ENCODE peak calls at places on chromosomes 6 and 20, in seven cellular contexts. O is endothelial cell of umbilical vein, E is uterus, F is HCT116, K is stomach, N is AG04450, R is lower lobe of right lung. V is an unnamed sample.

GRCh38 chr6:72624557-72625160 is 2.8 kb downstream of the KCNQ5 start:
- DNase-seq in O (no peak), E (no peak), F (no peak), N (no peak), R (no peak), K (no peak), V (no peak)

GRCh38 chr6:94213176-94213575 is 793.8 kb upstream of the EPHA7 start:
- DNase-seq in E (no peak), N (no peak), O (no peak), F (no peak), R (no peak), K (no peak), V (no peak)

GRCh38 chr6:150025201-150025917 is at the start of gene RAET1L:
- DNase-seq in R (no peak), N (no peak), E (no peak), F (peak), K (peak), O (peak), V (no peak)

GRCh38 chr6:124961784-124962611 is at the start of gene RNF217:
- DNase-seq in E (peak), O (peak), R (peak), N (no peak), K (peak), F (no peak), V (peak)

GRCh38 chr6:35185302-35185681 is 28.5 kb upstream of the SCUBE3 start:
- DNase-seq in K (peak), N (no peak), R (peak), E (no peak), O (no peak), F (no peak), V (no peak)

GRCh38 chr6:109349419-109349987 is 32.8 kb downstream of the CD164 start:
- DNase-seq in E (no peak), R (no peak), K (peak), N (peak), O (peak), F (no peak), V (no peak)

GRCh38 chr6:169141706-169142705 is 111.6 kb downstream of the THBS2 start:
- DNase-seq in K (no peak), E (peak), O (no peak), N (no peak), F (no peak), R (no peak), V (no peak)

GRCh38 chr6:168368063-168368835 is 48.7 kb upstream of the DACT2 start:
- DNase-seq in N (no peak), K (no peak), O (no peak), R (no peak), E (no peak), F (no peak), V (no peak)

GRCh38 chr6:81023708-81024107 is 728.8 kb downstream of the TENT5A start:
- DNase-seq in F (no peak), N (no peak), O (no peak), K (no peak), E (no peak), R (no peak), V (no peak)

GRCh38 chr20:49603209-49603627 is 35.3 kb upstream of the PTGIS start:
- DNase-seq in O (peak), R (no peak), F (no peak), N (no peak), E (peak), K (no peak), V (peak)

GRCh38 chr20:48682529-48683385 is 145.0 kb downstream of the PREX1 start:
- DNase-seq in F (no peak), K (peak), N (peak), E (peak), O (peak), R (peak), V (peak)

GRCh38 chr6:106097368-106098231 is 11.5 kb downstream of the PRDM1 start:
- DNase-seq in O (peak), N (no peak), E (no peak), F (no peak), K (no peak), R (no peak), V (no peak)

GRCh38 chr6:130600880-130601341 is 226.3 kb upstream of the SMLR1 start:
- DNase-seq in O (peak), R (no peak), E (no peak), K (no peak), F (no peak), N (peak), V (no peak)

GRCh38 chr20:953742-954141 is 37.6 kb upstream of the ANGPT4 start:
- DNase-seq in O (no peak), K (no peak), E (no peak), R (no peak), N (no peak), F (peak), V (no peak)

GRCh38 chr6:117389227-117390057 is 36.3 kb downstream of the ROS1 start:
- DNase-seq in R (no peak), N (no peak), O (no peak), K (no peak), F (no peak), E (no peak), V (no peak)

GRCh38 chr6:148760568-148761531 is 14.0 kb downstream of the UST start:
- DNase-seq in R (peak), F (no peak), O (no peak), E (peak), N (peak), K (peak), V (peak)

GRCh38 chr6:125989631-125990030 is 3.3 kb downstream of the TRMT11 start:
- DNase-seq in R (no peak), O (peak), N (no peak), K (no peak), E (no peak), F (no peak), V (no peak)

GRCh38 chr6:17632929-17633328 is 32.8 kb downstream of the FAM8A1 start:
- DNase-seq in N (no peak), R (no peak), F (no peak), K (no peak), O (no peak), E (no peak), V (no peak)

GRCh38 chr6:166520905-166521834 is 65.3 kb downstream of the RAMACL start:
- DNase-seq in F (no peak), N (no peak), K (no peak), R (no peak), E (no peak), O (no peak), V (no peak)

GRCh38 chr6:90144396-90144795 is 152.2 kb downstream of the BACH2 start:
- DNase-seq in N (no peak), K (no peak), R (no peak), O (no peak), E (no peak), F (no peak), V (no peak)

GRCh38 chr6:35919827-35920751 is 809 bp downstream of the SRPK1 start:
- DNase-seq in R (peak), N (no peak), F (no peak), K (peak), O (peak), E (no peak), V (no peak)

GRCh38 chr20:2172305-2173175 is 70.9 kb downstream of the STK35 start:
- DNase-seq in O (peak), E (peak), N (peak), F (peak), K (peak), R (peak), V (peak)

GRCh38 chr20:56843817-56844216 is 214.7 kb downstream of the TFAP2C start:
- DNase-seq in F (peak), O (no peak), N (no peak), R (no peak), K (no peak), E (no peak), V (no peak)

GRCh38 chr6:82129814-82130213 is 117.7 kb downstream of the IBTK start:
- DNase-seq in K (no peak), R (no peak), O (no peak), N (no peak), F (no peak), E (no peak), V (no peak)

GRCh38 chr20:22690000-22690399 is 105.6 kb upstream of the FOXA2 start:
- DNase-seq in E (no peak), O (no peak), K (no peak), F (no peak), R (no peak), N (no peak), V (no peak)

GRCh38 chr20:9220874-9221547 is 152.1 kb downstream of the PLCB4 start:
- DNase-seq in N (peak), O (no peak), R (no peak), E (no peak), K (no peak), F (no peak), V (no peak)

GRCh38 chr6:93972791-93973190 is 553.4 kb upstream of the EPHA7 start:
- DNase-seq in E (no peak), K (no peak), R (no peak), O (no peak), F (no peak), N (no peak), V (no peak)

GRCh38 chr6:7262746-7263335 is 50.2 kb downstream of the SSR1 start:
- DNase-seq in N (no peak), K (no peak), E (no peak), O (no peak), R (no peak), F (no peak), V (no peak)

GRCh38 chr6:115058414-115059211 is 715.8 kb upstream of the HS3ST5 start:
- DNase-seq in R (no peak), O (no peak), N (no peak), E (no peak), F (no peak), K (no peak), V (no peak)

GRCh38 chr6:110590821-110591351 is 114.5 kb upstream of the SLC22A16 start:
- DNase-seq in N (no peak), E (no peak), F (no peak), O (no peak), R (no peak), K (no peak), V (no peak)

GRCh38 chr6:110589865-110590513 is 113.6 kb upstream of the SLC22A16 start:
- DNase-seq in O (no peak), F (no peak), N (no peak), E (no peak), K (no peak), R (no peak), V (no peak)

GRCh38 chr6:110581682-110582081 is 105.3 kb upstream of the SLC22A16 start:
- DNase-seq in R (no peak), O (no peak), E (no peak), N (no peak), K (no peak), F (no peak), V (no peak)

DNA sequence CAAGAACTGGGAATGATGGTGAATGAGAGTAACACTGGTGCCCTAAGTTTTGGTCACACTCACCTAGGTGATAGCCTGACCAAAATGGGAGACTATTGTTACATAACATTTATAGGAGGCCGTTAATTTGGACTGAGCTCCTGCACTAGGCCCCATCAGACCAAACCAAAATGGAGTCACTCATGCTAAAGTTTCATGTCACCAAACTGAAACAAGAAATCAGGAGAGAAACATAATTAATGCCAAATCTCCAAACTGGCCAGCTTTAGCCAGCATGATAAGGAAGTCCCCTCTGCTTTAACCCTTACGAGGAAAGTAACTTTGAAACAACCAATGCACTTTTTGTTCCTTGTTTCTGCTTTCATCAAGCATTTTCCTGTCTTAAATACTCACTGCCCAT is 110.9 kb upstream of the SLC22A16 start:
- DNase-seq in F (no peak), E (no peak), K (no peak), N (no peak), O (no peak), R (no peak), V (no peak)
- H3K27ac ChIP-seq in F (no peak), E (no peak), K (no peak), N (no peak), O (no peak), R (no peak), V (no peak)

GRCh38 chr20:62364911-62365736 is 2.0 kb downstream of the LAMA5 start:
- DNase-seq in O (no peak), R (peak), F (no peak), N (no peak), K (peak), E (peak), V (no peak)
- H3K4me3 ChIP-seq in O (no peak), R (peak), F (peak), N (no peak), K (peak), E (no peak), V (peak)

GRCh38 chr6:154276810-154277577 is 79.6 kb downstream of the IPCEF1 start:
- DNase-seq in K (no peak), N (no peak), R (no peak), O (peak), E (no peak), F (peak), V (no peak)
- H3K27ac ChIP-seq in K (no peak), N (no peak), R (no peak), O (no peak), E (no peak), F (no peak), V (no peak)

GRCh38 chr6:63598251-63599036 is 26.2 kb downstream of the LOC128125822 start:
- DNase-seq in O (peak), F (peak), K (peak), N (no peak), R (peak), E (peak), V (peak)

GRCh38 chr6:63599243-63599642 is 27.0 kb downstream of the LOC128125822 start:
- DNase-seq in O (no peak), F (no peak), K (no peak), E (no peak), N (no peak), R (no peak), V (no peak)

GRCh38 chr6:63598001-63598250 is 25.6 kb downstream of the LOC128125822 start:
- DNase-seq in N (no peak), R (no peak), F (no peak), O (peak), K (no peak), E (no peak), V (no peak)

DNA sequence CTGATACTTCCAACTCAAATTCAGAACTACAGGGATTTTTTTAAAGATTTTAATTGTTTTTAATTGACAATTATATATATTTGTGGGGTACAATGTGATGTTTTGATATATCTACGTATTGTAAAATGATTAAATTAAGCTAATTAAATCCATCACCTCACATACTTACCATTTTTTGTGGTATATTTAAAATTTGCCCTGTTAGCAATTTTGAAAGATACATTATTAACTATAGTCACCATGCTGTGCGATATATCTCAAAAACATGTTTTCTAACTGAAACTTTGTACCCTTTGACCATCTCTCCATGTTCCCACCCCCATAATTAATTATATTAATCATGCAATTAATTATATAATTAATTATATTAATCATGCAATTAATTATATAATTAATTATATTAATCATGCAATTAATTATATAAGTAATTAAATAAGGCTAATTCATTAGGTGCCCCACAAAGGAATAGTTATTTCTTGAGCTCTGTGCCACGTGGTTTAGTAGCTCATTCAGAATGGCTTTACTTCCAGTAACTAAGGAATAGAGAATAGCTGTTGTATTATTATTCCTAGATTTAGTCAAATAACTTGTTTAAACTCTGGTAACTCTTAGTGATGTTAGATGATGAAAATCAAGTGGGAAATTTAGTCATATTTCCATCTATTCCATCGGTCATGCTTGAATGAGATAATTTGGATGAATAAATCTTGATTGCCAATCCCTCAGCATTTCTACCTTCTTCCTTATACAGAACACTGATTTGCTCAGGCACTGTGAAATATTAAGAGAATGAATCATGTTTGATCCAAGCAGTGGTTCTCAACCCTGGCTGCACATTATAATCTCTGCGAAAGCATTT is 25.1 kb downstream of the LOC128125822 start:
- DNase-seq in K (no peak), F (no peak), N (no peak), E (no peak), R (no peak), O (no peak), V (no peak)
- H3K4me3 ChIP-seq in K (peak), F (no peak), N (no peak), E (peak), R (peak), O (no peak), V (peak)

GRCh38 chr6:144606041-144606440 is 320.9 kb downstream of the UTRN start:
- DNase-seq in R (no peak), K (no peak), O (no peak), N (no peak), E (no peak), F (no peak), V (no peak)
- H3K27ac ChIP-seq in R (no peak), K (no peak), O (no peak), N (no peak), E (no peak), F (no peak), V (no peak)

GRCh38 chr6:119350202-119351004 is 842 bp upstream of the MAN1A1 start:
- DNase-seq in F (peak), O (peak), K (no peak), R (no peak), N (peak), E (peak), V (no peak)
- H3K4me3 ChIP-seq in F (peak), O (peak), K (peak), R (peak), N (peak), E (peak), V (peak)

DNA sequence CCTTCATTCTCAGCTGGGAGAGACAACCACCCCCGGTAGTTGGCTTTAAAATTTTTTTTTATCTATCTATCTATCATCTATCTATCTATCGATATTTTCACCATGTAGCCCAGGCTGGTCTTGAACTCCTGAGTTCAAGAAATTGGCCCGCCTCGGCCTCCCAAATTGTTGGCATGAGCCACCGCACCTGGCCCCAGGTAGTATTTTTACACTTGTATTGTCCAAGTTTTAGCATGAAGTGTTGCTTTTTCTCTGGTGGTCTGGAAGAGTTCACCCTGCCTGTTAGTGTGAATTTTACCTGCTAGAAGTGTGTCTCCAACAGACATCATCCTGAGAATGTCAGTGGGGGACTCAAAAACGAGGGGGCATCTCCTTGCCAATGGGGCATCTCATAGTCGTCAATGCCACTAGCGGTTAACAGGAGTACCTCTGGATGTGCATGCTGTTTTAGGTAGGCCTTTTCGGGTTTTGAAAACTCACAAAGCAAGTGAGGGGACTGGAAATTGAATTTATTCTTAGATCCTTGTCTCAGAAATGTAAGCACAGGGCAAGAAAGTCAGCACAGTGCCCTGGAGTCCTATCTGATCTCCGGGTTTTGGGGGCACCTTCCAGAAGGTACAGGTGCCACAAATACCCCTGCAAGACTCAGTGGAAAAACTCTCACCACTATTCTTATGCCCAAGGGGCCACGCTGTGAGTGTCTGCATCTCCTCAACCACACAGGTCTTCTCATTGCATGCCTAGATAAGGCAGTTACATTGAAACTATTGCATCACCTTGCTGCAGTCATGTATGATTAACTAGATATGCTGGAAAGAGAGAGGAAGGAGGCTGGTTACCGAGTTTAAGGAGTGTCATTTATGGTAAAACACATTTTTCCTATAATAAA is 37.1 kb downstream of the TNFAIP3 start:
- DNase-seq in R (peak), F (peak), K (no peak), O (peak), N (no peak), E (no peak), V (no peak)
- H3K27ac ChIP-seq in R (no peak), F (no peak), K (no peak), O (no peak), N (no peak), E (no peak), V (no peak)

GRCh38 chr20:50731055-50731929 is at the start of gene PARD6B:
- DNase-seq in F (peak), N (peak), R (peak), O (peak), E (peak), K (peak), V (peak)

GRCh38 chr20:50728981-50729874 is 2.2 kb upstream of the PARD6B start:
- DNase-seq in R (peak), E (no peak), O (no peak), N (no peak), F (peak), K (peak), V (no peak)

GRCh38 chr20:50728486-50728980 is 2.8 kb upstream of the PARD6B start:
- DNase-seq in R (no peak), O (no peak), K (no peak), E (no peak), F (no peak), N (no peak), V (no peak)

GRCh38 chr20:50730765-50731054 is 670 bp upstream of the PARD6B start:
- DNase-seq in F (no peak), E (no peak), N (no peak), R (no peak), O (no peak), K (no peak), V (no peak)

DNA sequence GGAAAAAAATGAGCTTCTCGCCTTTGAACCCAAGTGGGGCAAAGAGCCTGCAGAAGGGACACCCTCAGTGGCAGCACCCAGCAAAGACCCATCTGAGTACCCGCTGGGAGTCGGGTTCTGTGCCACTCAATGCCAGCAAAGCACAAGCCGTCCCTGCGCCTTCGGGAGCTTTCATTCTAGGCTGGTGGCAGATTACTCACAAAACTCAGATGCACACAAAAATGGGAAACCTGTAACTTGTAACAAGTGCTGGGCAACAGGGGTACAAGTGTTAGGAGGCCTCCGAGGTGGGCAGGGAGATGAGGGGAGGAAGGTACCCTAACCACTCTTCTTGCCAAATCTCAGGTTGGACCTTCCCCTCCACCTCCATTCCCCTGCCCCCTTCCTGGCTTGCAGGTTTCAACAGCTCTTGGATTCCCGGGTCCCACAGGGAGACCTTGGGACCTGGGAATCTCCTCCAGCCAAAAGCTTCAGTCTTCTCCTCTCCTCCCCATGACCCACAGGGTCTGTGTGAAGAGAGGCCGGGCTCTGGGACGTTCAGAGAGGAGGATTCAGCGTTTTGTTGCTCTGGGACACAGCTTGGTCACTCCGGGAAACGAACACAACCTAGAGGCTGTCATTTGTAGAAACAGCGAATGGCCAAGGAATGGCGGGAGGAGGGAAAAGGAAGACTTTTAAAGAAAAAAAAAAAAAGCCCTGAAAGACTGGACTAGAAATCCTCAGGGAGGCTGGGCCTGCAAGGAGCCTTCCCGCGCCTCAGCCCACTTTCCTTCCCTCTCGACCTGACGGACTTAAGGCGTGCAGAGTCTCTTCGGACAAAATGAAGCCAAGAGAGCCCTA is 1.2 kb upstream of the PARD6B start:
- DNase-seq in F (no peak), N (no peak), O (no peak), K (no peak), R (no peak), E (no peak), V (no peak)
- H3K4me3 ChIP-seq in F (peak), N (peak), O (peak), K (peak), R (peak), E (peak), V (peak)

V was measured in dorsolateral prefrontal cortex.